ENCODE peak calls at places on chromosomes 6 and 20, in five cellular contexts. D is prostate gland; H is cardiac muscle cell; N is CD8-positive, alpha-beta memory T cell; T is right lobe of liver. B is an unnamed sample. For H3K4me1, the result is how much of the 10 kb centered on the place peaks cover.

GRCh38 chr6:149899486-149899885 is 1.6 kb upstream of the RAET1E start:
- DNase-seq in T (no peak), N (no peak), H (no peak), D (no peak), B (no peak)

GRCh38 chr6:46062312-46062711 is 46.7 kb upstream of the CLIC5 start:
- DNase-seq in T (peak), N (no peak), D (peak), H (peak), B (no peak)

GRCh38 chr6:87407531-87407895 is 259 bp upstream of the CFAP206 start:
- DNase-seq in H (peak), N (no peak), T (no peak), D (peak), B (no peak)

GRCh38 chr20:48717095-48717958 is 110.5 kb downstream of the PREX1 start:
- DNase-seq in N (no peak), H (no peak), D (no peak), T (no peak), B (no peak)

GRCh38 chr6:73585566-73586415 is 65.0 kb upstream of the EEF1A1 start:
- DNase-seq in D (peak), H (peak), N (peak), T (no peak), B (peak)

GRCh38 chr6:158414900-158415299 is 102.6 kb downstream of the TULP4 start:
- DNase-seq in N (no peak), H (peak), T (no peak), D (no peak), B (no peak)

GRCh38 chr6:39924283-39924682 is 10.0 kb downstream of the MOCS1 start:
- DNase-seq in N (no peak), D (peak), T (peak), H (no peak), B (no peak)

GRCh38 chr6:3228046-3228671 is 706 bp upstream of the TUBB2B start:
- DNase-seq in T (no peak), D (no peak), N (peak), H (no peak), B (no peak)

GRCh38 chr20:20711413-20711812 is 1.0 kb downstream of the RALGAPA2 start:
- DNase-seq in T (no peak), D (peak), N (peak), H (no peak), B (no peak)

GRCh38 chr6:137808191-137808590 is 58.9 kb upstream of the TNFAIP3 start:
- DNase-seq in D (no peak), H (peak), N (no peak), T (no peak), B (no peak)

GRCh38 chr6:11831653-11832052 is 53.0 kb upstream of the ADTRP start:
- DNase-seq in D (no peak), N (no peak), H (no peak), T (no peak), B (no peak)

GRCh38 chr6:90286884-90287488 is 9.7 kb downstream of the BACH2 start:
- DNase-seq in T (no peak), D (peak), N (peak), H (peak), B (peak)

GRCh38 chr20:63502671-63503172 is 3.8 kb upstream of the EEF1A2 start:
- DNase-seq in T (peak), H (no peak), N (no peak), D (no peak), B (no peak)

GRCh38 chr6:2430617-2431016 is 185.2 kb upstream of the GMDS start:
- DNase-seq in H (no peak), T (no peak), N (no peak), D (no peak), B (no peak)

GRCh38 chr20:49608752-49609670 is 41.1 kb upstream of the PTGIS start:
- DNase-seq in N (peak), T (peak), D (peak), H (peak), B (peak)

GRCh38 chr6:15793288-15793687 is 130.5 kb upstream of the DTNBP1 start:
- DNase-seq in D (no peak), T (no peak), N (no peak), H (peak), B (no peak)

GRCh38 chr6:90790696-90791095 is 203.8 kb upstream of the MAP3K7 start:
- DNase-seq in N (no peak), D (no peak), H (peak), T (no peak), B (no peak)

GRCh38 chr6:142316791-142317368 is 15.1 kb downstream of the ADGRG6 start:
- DNase-seq in N (no peak), H (no peak), T (no peak), D (no peak), B (no peak)

GRCh38 chr6:108677357-108677756 is 116.6 kb downstream of the FOXO3 start:
- DNase-seq in N (no peak), H (no peak), T (no peak), D (no peak), B (no peak)
- H3K4me3 ChIP-seq in N (no peak), H (no peak), T (no peak), D (no peak), B (no peak)

GRCh38 chr6:108876929-108877775 is 28.9 kb downstream of the ARMC2 start:
- DNase-seq in T (no peak), N (no peak), D (no peak), H (peak), B (peak)
- H3K4me1 ChIP-seq in T (under half), N (under half), D (under half), H (under half), B (under half)

DNA sequence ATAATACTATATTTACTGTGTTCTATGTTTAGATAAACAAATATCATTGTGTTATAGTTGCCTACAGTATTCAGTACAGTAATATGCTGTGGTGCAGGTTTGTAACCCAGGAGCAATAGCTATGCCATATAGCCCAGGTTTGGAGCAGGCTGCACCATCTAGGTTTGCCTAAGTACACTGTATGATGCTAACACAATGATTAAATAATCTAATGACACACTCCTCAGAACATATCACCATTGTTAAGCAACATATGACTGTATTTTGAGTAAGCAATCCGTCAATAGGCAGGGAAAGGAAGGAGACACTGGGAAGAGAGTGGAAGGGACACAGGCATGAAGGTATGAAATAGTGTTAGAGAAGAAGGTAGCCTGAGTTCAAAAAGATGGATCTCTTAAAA is 369.9 kb downstream of the PKHD1 start:
- DNase-seq in N (no peak), D (no peak), T (no peak), H (no peak), B (no peak)
- H3K4me3 ChIP-seq in N (no peak), D (no peak), T (no peak), H (no peak), B (no peak)

DNA sequence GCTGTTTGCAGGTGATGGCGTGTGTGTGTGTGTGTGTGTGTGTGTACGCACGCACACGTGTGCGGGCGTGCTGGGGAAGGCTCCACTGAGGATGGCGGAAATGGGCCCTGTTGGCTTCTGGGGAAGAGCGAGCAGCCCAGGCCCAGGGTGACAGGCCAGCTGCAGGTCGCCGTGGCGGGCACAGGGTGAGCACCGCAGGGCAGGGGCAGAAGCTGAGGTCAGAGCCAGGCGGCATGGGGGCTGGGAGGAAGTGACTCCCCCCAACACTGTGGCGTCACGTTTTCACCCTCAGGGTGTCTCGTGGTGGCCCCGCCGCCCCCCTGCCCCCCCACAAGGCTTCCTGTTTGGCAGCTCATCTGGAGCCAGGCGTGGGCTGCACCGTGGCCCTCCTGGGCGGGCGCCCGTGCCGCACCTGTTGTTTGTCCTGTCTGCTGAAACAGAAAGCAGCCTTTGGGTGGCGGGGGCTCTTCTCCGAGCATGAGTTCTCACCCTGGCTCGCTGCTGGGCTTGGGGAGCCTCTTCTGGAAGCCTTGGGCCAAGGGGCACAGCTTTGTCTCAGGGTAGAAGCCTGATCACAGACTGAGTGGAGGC is 7.1 kb downstream of the RBM38 start:
- DNase-seq in T (peak), H (no peak), N (peak), D (peak), B (peak)
- H3K4me1 ChIP-seq in T (under half), H (half or more), N (half or more), D (under half), B (half or more)

GRCh38 chr20:35771689-35772562 is at the start of gene PHF20:
- DNase-seq in H (peak), D (peak), T (peak), N (peak), B (peak)
- H3K4me3 ChIP-seq in H (peak), D (peak), T (peak), N (peak), B (peak)

GRCh38 chr6:128491643-128492206 is 28.7 kb downstream of the PTPRK start:
- DNase-seq in N (peak), H (peak), T (no peak), D (peak), B (no peak)

GRCh38 chr6:128495536-128496333 is 24.7 kb downstream of the PTPRK start:
- DNase-seq in H (no peak), T (no peak), D (no peak), N (no peak), B (no peak)

GRCh38 chr6:128492386-128492785 is 28.0 kb downstream of the PTPRK start:
- DNase-seq in T (no peak), N (no peak), D (peak), H (no peak), B (peak)

GRCh38 chr6:128494440-128494839 is 26.0 kb downstream of the PTPRK start:
- DNase-seq in N (no peak), D (no peak), T (no peak), H (no peak), B (no peak)

DNA sequence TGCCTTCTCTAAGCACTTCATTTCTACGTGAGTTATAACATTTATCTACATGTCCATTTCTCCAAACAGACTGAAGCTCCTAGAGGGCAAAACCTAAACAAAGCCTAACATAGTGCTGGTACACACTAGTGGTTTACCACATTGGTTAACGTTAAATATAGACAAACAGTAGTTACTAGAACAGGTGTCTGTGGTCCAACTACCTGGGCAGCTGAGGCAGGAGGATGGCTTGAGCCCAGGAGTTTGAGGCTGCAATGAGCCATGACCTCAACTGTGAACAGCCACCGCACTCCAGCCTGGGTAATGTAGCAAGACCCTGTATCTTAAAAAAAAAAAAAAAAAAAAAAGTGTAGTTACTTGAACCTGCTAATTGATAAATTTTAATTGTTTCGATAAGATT is 26.5 kb downstream of the PTPRK start:
- DNase-seq in H (no peak), T (no peak), D (no peak), N (no peak), B (no peak)
- H3K4me1 ChIP-seq in H (under half), T (under half), D (under half), N (under half), B (half or more)